ENCODE peak calls at places on chromosomes 3 and 15, in eight cellular contexts. One of them, this sample, is unnamed.
A peak's percentile ranks its signal among the peaks of the same experiment; 100 is the strongest.

GRCh38 chr3:171901615-171902312 is 58.6 kb downstream of the TMEM212 start:
- DNase-seq in right lobe of liver: no peak
- DNase-seq in fibroblast of lung: peak; percentile 43
- DNase-seq in choroid plexus epithelial cell: peak; percentile 60
- DNase-seq in mesendoderm: no peak
- DNase-seq in dorsolateral prefrontal cortex: no peak
- DNase-seq in colonic mucosa: no peak
- DNase-seq in astrocyte of the spinal cord: no peak
- DNase-seq in this sample: no peak

GRCh38 chr15:70505971-70506887 is 257.1 kb downstream of the UACA start:
- DNase-seq in right lobe of liver: no peak
- DNase-seq in fibroblast of lung: no peak
- DNase-seq in choroid plexus epithelial cell: no peak
- DNase-seq in mesendoderm: peak; percentile 79
- DNase-seq in dorsolateral prefrontal cortex: no peak
- DNase-seq in colonic mucosa: no peak
- DNase-seq in astrocyte of the spinal cord: peak; percentile 20
- DNase-seq in this sample: no peak

GRCh38 chr15:48385031-48385430 is 53.8 kb downstream of the DUT start:
- DNase-seq in right lobe of liver: no peak
- DNase-seq in fibroblast of lung: no peak
- DNase-seq in choroid plexus epithelial cell: no peak
- DNase-seq in mesendoderm: no peak
- DNase-seq in dorsolateral prefrontal cortex: no peak
- DNase-seq in colonic mucosa: no peak
- DNase-seq in astrocyte of the spinal cord: no peak
- DNase-seq in this sample: no peak

GRCh38 chr3:29901097-29901496 is 620.2 kb downstream of the RBMS3 start:
- DNase-seq in right lobe of liver: no peak
- DNase-seq in fibroblast of lung: no peak
- DNase-seq in choroid plexus epithelial cell: peak; percentile 38
- DNase-seq in mesendoderm: no peak
- DNase-seq in dorsolateral prefrontal cortex: no peak
- DNase-seq in colonic mucosa: no peak
- DNase-seq in astrocyte of the spinal cord: no peak
- DNase-seq in this sample: no peak

GRCh38 chr15:79682285-79682684 is 214.5 kb downstream of the MTHFS start:
- DNase-seq in right lobe of liver: no peak
- DNase-seq in fibroblast of lung: peak; percentile 67
- DNase-seq in choroid plexus epithelial cell: peak; percentile 78
- DNase-seq in mesendoderm: no peak
- DNase-seq in dorsolateral prefrontal cortex: no peak
- DNase-seq in colonic mucosa: no peak
- DNase-seq in astrocyte of the spinal cord: peak; percentile 75
- DNase-seq in this sample: peak; percentile 76

GRCh38 chr3:133881987-133882825 is 13.5 kb downstream of the RAB6B start:
- DNase-seq in right lobe of liver: peak; percentile 31
- DNase-seq in fibroblast of lung: no peak
- DNase-seq in choroid plexus epithelial cell: no peak
- DNase-seq in mesendoderm: no peak
- DNase-seq in dorsolateral prefrontal cortex: no peak
- DNase-seq in colonic mucosa: no peak
- DNase-seq in astrocyte of the spinal cord: no peak
- DNase-seq in this sample: peak; percentile 45

GRCh38 chr3:49627634-49628033 is 46.5 kb upstream of the APEH start:
- DNase-seq in right lobe of liver: no peak
- DNase-seq in fibroblast of lung: no peak
- DNase-seq in choroid plexus epithelial cell: no peak
- DNase-seq in mesendoderm: no peak
- DNase-seq in dorsolateral prefrontal cortex: no peak
- DNase-seq in colonic mucosa: no peak
- DNase-seq in astrocyte of the spinal cord: no peak
- DNase-seq in this sample: no peak

GRCh38 chr3:57575966-57576610 is 20.0 kb downstream of the PDE12 start:
- DNase-seq in right lobe of liver: no peak
- DNase-seq in fibroblast of lung: no peak
- DNase-seq in choroid plexus epithelial cell: no peak
- DNase-seq in mesendoderm: no peak
- DNase-seq in dorsolateral prefrontal cortex: no peak
- DNase-seq in colonic mucosa: no peak
- DNase-seq in astrocyte of the spinal cord: no peak
- DNase-seq in this sample: no peak

GRCh38 chr3:46987485-46988401 is 8.3 kb downstream of the NBEAL2 start:
- DNase-seq in right lobe of liver: peak; percentile 72
- DNase-seq in fibroblast of lung: no peak
- DNase-seq in choroid plexus epithelial cell: no peak
- DNase-seq in mesendoderm: peak; percentile 87
- DNase-seq in dorsolateral prefrontal cortex: no peak
- DNase-seq in colonic mucosa: peak; percentile 87
- DNase-seq in astrocyte of the spinal cord: no peak
- DNase-seq in this sample: peak; percentile 91

GRCh38 chr15:101357333-101357732 is 62.3 kb upstream of the SNRPA1 start:
- DNase-seq in right lobe of liver: no peak
- DNase-seq in fibroblast of lung: no peak
- DNase-seq in choroid plexus epithelial cell: no peak
- DNase-seq in mesendoderm: no peak
- DNase-seq in dorsolateral prefrontal cortex: no peak
- DNase-seq in colonic mucosa: no peak
- DNase-seq in astrocyte of the spinal cord: no peak
- DNase-seq in this sample: peak; percentile 39

GRCh38 chr15:65101418-65101890 is 13.5 kb downstream of the UBAP1L start:
- DNase-seq in right lobe of liver: peak; percentile 77
- DNase-seq in fibroblast of lung: peak; percentile 83
- DNase-seq in choroid plexus epithelial cell: peak; percentile 85
- DNase-seq in mesendoderm: peak; percentile 91
- DNase-seq in dorsolateral prefrontal cortex: no peak
- DNase-seq in colonic mucosa: peak; percentile 86
- DNase-seq in astrocyte of the spinal cord: peak; percentile 45
- DNase-seq in this sample: no peak

GRCh38 chr3:157231071-157231470 is 71.1 kb upstream of the CCNL1 start:
- DNase-seq in right lobe of liver: no peak
- DNase-seq in fibroblast of lung: no peak
- DNase-seq in choroid plexus epithelial cell: peak; percentile 45
- DNase-seq in mesendoderm: no peak
- DNase-seq in dorsolateral prefrontal cortex: no peak
- DNase-seq in colonic mucosa: no peak
- DNase-seq in astrocyte of the spinal cord: peak; percentile 61
- DNase-seq in this sample: no peak

GRCh38 chr3:157136647-157137387 is 23.1 kb downstream of the CCNL1 start:
- DNase-seq in right lobe of liver: peak; percentile 91
- DNase-seq in fibroblast of lung: peak; percentile 43
- DNase-seq in choroid plexus epithelial cell: peak; percentile 64
- DNase-seq in mesendoderm: no peak
- DNase-seq in dorsolateral prefrontal cortex: no peak
- DNase-seq in colonic mucosa: peak; percentile 84
- DNase-seq in astrocyte of the spinal cord: peak; percentile 65
- DNase-seq in this sample: peak; percentile 65

GRCh38 chr3:43695443-43695842 is 4.7 kb downstream of the ABHD5 start:
- DNase-seq in right lobe of liver: no peak
- DNase-seq in fibroblast of lung: peak; percentile 94
- DNase-seq in choroid plexus epithelial cell: peak; percentile 89
- DNase-seq in mesendoderm: no peak
- DNase-seq in dorsolateral prefrontal cortex: no peak
- DNase-seq in colonic mucosa: no peak
- DNase-seq in astrocyte of the spinal cord: peak; percentile 48
- DNase-seq in this sample: no peak

GRCh38 chr3:46861293-46861995 is 1.8 kb downstream of the MYL3 start:
- DNase-seq in right lobe of liver: peak; percentile 38
- DNase-seq in fibroblast of lung: no peak
- DNase-seq in choroid plexus epithelial cell: no peak
- DNase-seq in mesendoderm: no peak
- DNase-seq in dorsolateral prefrontal cortex: peak; percentile 27
- DNase-seq in colonic mucosa: no peak
- DNase-seq in astrocyte of the spinal cord: no peak
- DNase-seq in this sample: peak; percentile 51

GRCh38 chr3:124026516-124026915 is 34.6 kb upstream of the ROPN1 start:
- DNase-seq in right lobe of liver: no peak
- DNase-seq in fibroblast of lung: no peak
- DNase-seq in choroid plexus epithelial cell: no peak
- DNase-seq in mesendoderm: no peak
- DNase-seq in dorsolateral prefrontal cortex: no peak
- DNase-seq in colonic mucosa: no peak
- DNase-seq in astrocyte of the spinal cord: no peak
- DNase-seq in this sample: no peak

GRCh38 chr3:55407426-55407820 is 79.7 kb downstream of the WNT5A start:
- DNase-seq in right lobe of liver: no peak
- DNase-seq in fibroblast of lung: no peak
- DNase-seq in choroid plexus epithelial cell: no peak
- DNase-seq in mesendoderm: no peak
- DNase-seq in dorsolateral prefrontal cortex: no peak
- DNase-seq in colonic mucosa: no peak
- DNase-seq in astrocyte of the spinal cord: no peak
- DNase-seq in this sample: no peak

GRCh38 chr3:126888186-126888760 is 94.6 kb upstream of the PLXNA1 start:
- DNase-seq in right lobe of liver: no peak
- DNase-seq in fibroblast of lung: no peak
- DNase-seq in choroid plexus epithelial cell: no peak
- DNase-seq in mesendoderm: peak; percentile 82
- DNase-seq in dorsolateral prefrontal cortex: no peak
- DNase-seq in colonic mucosa: no peak
- DNase-seq in astrocyte of the spinal cord: no peak
- DNase-seq in this sample: no peak

GRCh38 chr3:31562525-31562924 is 29.8 kb downstream of the STT3B start:
- DNase-seq in right lobe of liver: peak; percentile 36
- DNase-seq in fibroblast of lung: no peak
- DNase-seq in choroid plexus epithelial cell: no peak
- DNase-seq in mesendoderm: peak; percentile 90
- DNase-seq in dorsolateral prefrontal cortex: no peak
- DNase-seq in colonic mucosa: peak; percentile 24
- DNase-seq in astrocyte of the spinal cord: no peak
- DNase-seq in this sample: no peak

DNA sequence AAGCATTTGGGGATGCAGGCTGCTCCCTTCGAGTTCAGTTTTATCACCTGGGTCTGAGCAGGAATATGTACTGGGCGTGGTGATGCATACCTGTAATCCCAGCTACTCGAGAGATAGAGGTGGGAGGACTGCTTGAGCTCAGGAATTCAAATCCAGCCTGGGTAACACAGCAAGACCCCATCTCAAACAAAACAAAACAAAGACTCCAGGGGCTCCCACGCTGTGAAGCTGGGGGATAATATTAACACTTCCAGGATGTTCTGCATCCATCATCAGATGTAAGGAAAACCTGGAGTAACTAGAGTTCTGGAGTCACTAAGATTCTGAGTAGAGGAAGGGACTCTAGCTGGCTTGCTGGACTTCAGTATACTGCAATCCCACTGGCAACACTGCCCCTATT is 40.6 kb downstream of the LYZL4 start:
- DNase-seq in right lobe of liver: no peak
- DNase-seq in fibroblast of lung: no peak
- DNase-seq in choroid plexus epithelial cell: no peak
- DNase-seq in mesendoderm: peak; percentile 86
- DNase-seq in dorsolateral prefrontal cortex: no peak
- DNase-seq in colonic mucosa: no peak
- DNase-seq in astrocyte of the spinal cord: no peak
- DNase-seq in this sample: no peak
- H3K4me3 ChIP-seq in right lobe of liver: no peak overlapping the region
- H3K4me3 ChIP-seq in fibroblast of lung: no peak overlapping the region
- H3K4me3 ChIP-seq in choroid plexus epithelial cell: no peak overlapping the region
- H3K4me3 ChIP-seq in mesendoderm: no peak overlapping the region
- H3K4me3 ChIP-seq in dorsolateral prefrontal cortex: no peak overlapping the region
- H3K4me3 ChIP-seq in colonic mucosa: no peak overlapping the region
- H3K4me3 ChIP-seq in astrocyte of the spinal cord: no peak overlapping the region
- H3K4me3 ChIP-seq in this sample: no peak overlapping the region

DNA sequence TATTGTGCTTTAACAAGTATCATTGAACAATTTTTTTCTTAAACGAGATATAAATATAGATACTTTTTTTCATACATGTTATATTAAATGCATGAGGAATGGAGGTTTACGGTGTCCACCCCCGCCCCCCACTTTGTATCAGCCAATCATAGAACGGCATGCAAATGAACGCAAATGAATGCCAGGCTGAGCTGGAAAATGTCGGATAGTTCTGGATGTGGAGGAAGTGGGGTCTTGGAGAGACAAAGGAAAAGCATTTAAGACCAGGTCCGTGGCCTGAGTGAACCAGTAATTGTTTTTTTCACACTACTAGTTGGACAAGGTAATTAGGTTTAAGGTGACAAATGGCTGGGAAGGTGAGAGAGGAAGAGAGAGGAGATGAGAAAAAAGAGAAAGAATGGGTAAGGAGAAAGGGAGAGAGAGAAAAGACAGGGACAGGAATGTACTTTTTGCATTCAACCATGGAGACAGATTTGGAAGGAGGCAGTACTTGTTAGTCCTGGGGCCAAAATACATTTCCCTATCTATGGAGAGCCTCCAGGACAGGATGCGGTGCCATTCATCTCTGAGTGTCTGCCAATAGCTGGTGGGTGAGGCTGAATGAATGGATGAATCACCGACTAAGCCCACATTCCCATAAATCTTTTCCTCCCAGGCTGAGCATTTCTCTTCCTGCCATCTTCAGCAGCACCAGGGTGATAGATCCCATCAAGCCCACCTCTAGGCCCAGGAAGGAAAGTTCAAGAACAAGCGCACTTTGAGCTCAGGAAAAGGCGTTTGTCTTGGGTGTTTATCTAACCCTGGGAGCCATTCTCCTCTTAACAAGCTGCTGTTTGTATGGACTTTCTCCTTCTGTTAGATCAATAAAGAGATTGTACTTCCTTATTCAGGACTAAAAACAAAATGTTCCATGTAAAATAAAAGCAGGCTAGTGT is 1.4 kb upstream of the RAD18 start:
- DNase-seq in right lobe of liver: no peak
- DNase-seq in fibroblast of lung: peak; percentile 53
- DNase-seq in choroid plexus epithelial cell: no peak
- DNase-seq in mesendoderm: peak; percentile 58
- DNase-seq in dorsolateral prefrontal cortex: no peak
- DNase-seq in colonic mucosa: peak; percentile 82
- DNase-seq in astrocyte of the spinal cord: peak; percentile 67
- DNase-seq in this sample: no peak
- H3K4me3 ChIP-seq in right lobe of liver: no peak overlapping the region
- H3K4me3 ChIP-seq in fibroblast of lung: no peak overlapping the region
- H3K4me3 ChIP-seq in choroid plexus epithelial cell: no peak overlapping the region
- H3K4me3 ChIP-seq in mesendoderm: no peak overlapping the region
- H3K4me3 ChIP-seq in dorsolateral prefrontal cortex: no peak overlapping the region
- H3K4me3 ChIP-seq in colonic mucosa: no peak overlapping the region
- H3K4me3 ChIP-seq in astrocyte of the spinal cord: no peak overlapping the region
- H3K4me3 ChIP-seq in this sample: no peak overlapping the region

DNA sequence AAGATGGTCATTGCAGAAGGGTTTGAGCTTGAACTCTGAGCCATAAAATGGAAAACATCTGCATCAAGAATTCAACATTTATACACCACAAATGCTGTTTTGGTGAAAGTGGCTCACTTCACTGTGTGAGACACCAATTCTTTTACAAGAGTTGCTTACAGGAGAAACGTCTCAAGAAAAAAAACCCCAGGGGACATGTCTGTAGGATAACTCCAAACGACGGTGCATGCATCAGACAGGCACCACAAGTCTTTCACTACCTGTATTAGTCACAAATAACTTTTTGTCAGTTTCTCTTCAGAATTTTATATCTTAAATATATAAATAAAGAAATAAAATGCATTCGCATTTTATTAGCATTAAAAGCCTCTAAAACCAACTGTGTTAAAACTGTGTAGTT is 164.3 kb downstream of the EFHB start:
- DNase-seq in right lobe of liver: no peak
- DNase-seq in fibroblast of lung: no peak
- DNase-seq in choroid plexus epithelial cell: no peak
- DNase-seq in mesendoderm: no peak
- DNase-seq in dorsolateral prefrontal cortex: no peak
- DNase-seq in colonic mucosa: no peak
- DNase-seq in astrocyte of the spinal cord: no peak
- DNase-seq in this sample: no peak
- H3K4me3 ChIP-seq in right lobe of liver: no peak overlapping the region
- H3K4me3 ChIP-seq in fibroblast of lung: no peak overlapping the region
- H3K4me3 ChIP-seq in choroid plexus epithelial cell: no peak overlapping the region
- H3K4me3 ChIP-seq in mesendoderm: no peak overlapping the region
- H3K4me3 ChIP-seq in dorsolateral prefrontal cortex: no peak overlapping the region
- H3K4me3 ChIP-seq in colonic mucosa: no peak overlapping the region
- H3K4me3 ChIP-seq in astrocyte of the spinal cord: no peak overlapping the region
- H3K4me3 ChIP-seq in this sample: no peak overlapping the region

GRCh38 chr15:45759910-45760309 is 125.1 kb downstream of the SQOR start:
- DNase-seq in right lobe of liver: no peak
- DNase-seq in fibroblast of lung: no peak
- DNase-seq in choroid plexus epithelial cell: no peak
- DNase-seq in mesendoderm: no peak
- DNase-seq in dorsolateral prefrontal cortex: no peak
- DNase-seq in colonic mucosa: no peak
- DNase-seq in astrocyte of the spinal cord: no peak
- DNase-seq in this sample: no peak
- H3K4me3 ChIP-seq in right lobe of liver: no peak overlapping the region
- H3K4me3 ChIP-seq in fibroblast of lung: no peak overlapping the region
- H3K4me3 ChIP-seq in choroid plexus epithelial cell: no peak overlapping the region
- H3K4me3 ChIP-seq in mesendoderm: no peak overlapping the region
- H3K4me3 ChIP-seq in dorsolateral prefrontal cortex: no peak overlapping the region
- H3K4me3 ChIP-seq in colonic mucosa: no peak overlapping the region
- H3K4me3 ChIP-seq in astrocyte of the spinal cord: no peak overlapping the region
- H3K4me3 ChIP-seq in this sample: no peak overlapping the region

This sample was measured in kidney.